ENCODE peak calls at places on chromosomes 3 and 15, in nine cellular contexts. W is MM.1S, T is HCT116, O is OCI-LY7, Y is neural progenitor cell, I is GM23248, N is GM23338, M is SK-N-SH, R is PC-3. U is an unnamed sample.

GRCh38 chr15:23877502-23878412 is 190.7 kb upstream of the NDN start:
- DNase-seq in W (peak; percentile 75), T (no peak), O (no peak), Y (peak; percentile 85), I (peak; percentile 51), N (peak; percentile 95), M (peak; percentile 68), R (peak; percentile 55), U (peak; percentile 84)

GRCh38 chr15:83605595-83605994 is 48.3 kb upstream of the ADAMTSL3 start:
- DNase-seq in W (no peak), T (no peak), O (no peak), Y (no peak), I (no peak), N (no peak), M (no peak), R (no peak), U (no peak)

GRCh38 chr3:146557745-146558144 is 13.3 kb upstream of the PLSCR1 start:
- DNase-seq in W (no peak), T (no peak), O (no peak), Y (no peak), I (no peak), N (no peak), M (no peak), R (no peak), U (no peak)

GRCh38 chr3:151841801-151842200 is 27.9 kb downstream of the AADAC start:
- DNase-seq in W (no peak), T (no peak), O (no peak), Y (no peak), I (no peak), N (no peak), M (no peak), R (peak; percentile 48), U (no peak)

GRCh38 chr3:142866841-142867631 is 21.8 kb downstream of the PCOLCE2 start:
- DNase-seq in W (peak; percentile 43), T (peak; percentile 45), O (no peak), Y (peak; percentile 48), I (no peak), N (peak; percentile 99), M (no peak), R (peak; percentile 11), U (peak; percentile 60)

GRCh38 chr3:61637088-61638051 is 76.0 kb downstream of the PTPRG start:
- DNase-seq in W (peak; percentile 98), T (no peak), O (peak; percentile 83), Y (no peak), I (peak; percentile 23), N (no peak), M (peak; percentile 15), R (no peak), U (peak; percentile 17)

GRCh38 chr15:59736181-59736580 is 47.1 kb upstream of the BNIP2 start:
- DNase-seq in W (no peak), T (no peak), O (no peak), Y (no peak), I (no peak), N (peak; percentile 31), M (no peak), R (no peak), U (no peak)

GRCh38 chr15:88401972-88402656 is 65.1 kb downstream of the MRPL46 start:
- DNase-seq in W (peak; percentile 72), T (no peak), O (peak; percentile 95), Y (peak; percentile 68), I (peak; percentile 48), N (peak; percentile 23), M (peak; percentile 28), R (no peak), U (peak; percentile 43)

GRCh38 chr3:43723121-43723734 is 32.5 kb downstream of the ABHD5 start:
- DNase-seq in W (no peak), T (no peak), O (no peak), Y (no peak), I (peak; percentile 76), N (no peak), M (no peak), R (peak; percentile 49), U (no peak)

GRCh38 chr3:99620976-99621375 is 17.4 kb upstream of the COL8A1 start:
- DNase-seq in W (no peak), T (no peak), O (no peak), Y (no peak), I (no peak), N (no peak), M (no peak), R (peak; percentile 57), U (no peak)

DNA sequence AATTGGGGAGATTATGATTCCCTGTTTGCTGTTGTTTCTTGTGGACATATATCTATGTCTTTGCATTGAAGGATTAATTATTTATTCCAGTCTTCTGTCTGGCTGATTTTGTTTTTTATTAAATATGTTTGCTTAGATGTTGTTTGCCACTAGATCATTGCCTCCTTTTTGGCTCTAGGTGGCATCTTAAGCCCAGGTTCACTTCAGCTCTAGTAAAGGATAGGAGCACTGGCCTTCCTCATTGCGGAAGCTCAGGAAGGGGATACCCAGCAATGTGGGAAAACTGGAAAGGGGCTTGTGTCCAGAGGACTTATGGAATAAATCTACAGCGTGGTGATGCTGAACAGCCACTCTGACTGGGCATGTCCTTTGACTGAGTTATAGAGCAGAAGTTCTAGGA is 821.6 kb downstream of the PDCD6IP start:
- DNase-seq in W (no peak), T (no peak), O (no peak), Y (peak; percentile 20), I (no peak), N (peak; percentile 60), M (no peak), R (no peak), U (no peak)
- TF ChIP-seq EZH2phosphoT487 in W (no peak), T (no peak), O (no peak), Y (no peak), I (no peak), N (no peak), M (no peak), R (no peak), U (no peak)

DNA sequence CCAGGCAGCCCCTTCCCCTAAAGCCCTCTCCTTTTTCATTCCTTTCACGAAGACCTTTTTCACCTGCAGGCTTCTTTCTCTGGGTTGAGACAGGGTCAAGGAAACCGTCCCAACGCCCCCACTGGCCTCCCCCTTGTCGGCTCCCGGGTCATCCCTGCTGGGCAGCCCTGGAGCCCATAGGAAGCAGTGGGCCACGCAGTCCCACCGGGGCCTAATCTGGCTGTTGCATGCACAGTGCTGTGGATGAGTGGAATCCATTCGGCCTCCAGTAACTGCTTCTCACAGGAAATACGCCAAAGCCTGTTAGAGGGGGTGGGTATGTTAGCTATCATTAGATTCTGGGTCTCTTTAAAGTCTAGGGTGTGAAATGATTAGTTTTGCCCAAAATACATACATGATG is 16.7 kb downstream of the LYSMD4 start:
- DNase-seq in W (no peak), T (no peak), O (no peak), Y (no peak), I (no peak), N (no peak), M (no peak), R (no peak), U (no peak)
- H3K4me1 ChIP-seq in W (peaks cover 19% of the 10 kb centered on the region), T (no peaks in the 10 kb centered on the region), O (peaks cover 13% of the 10 kb centered on the region), Y (no peaks in the 10 kb centered on the region), I (peaks cover 9% of the 10 kb centered on the region), N (peaks cover 4% of the 10 kb centered on the region), M (no peaks in the 10 kb centered on the region), R (no peaks in the 10 kb centered on the region), U (no peaks in the 10 kb centered on the region)

DNA sequence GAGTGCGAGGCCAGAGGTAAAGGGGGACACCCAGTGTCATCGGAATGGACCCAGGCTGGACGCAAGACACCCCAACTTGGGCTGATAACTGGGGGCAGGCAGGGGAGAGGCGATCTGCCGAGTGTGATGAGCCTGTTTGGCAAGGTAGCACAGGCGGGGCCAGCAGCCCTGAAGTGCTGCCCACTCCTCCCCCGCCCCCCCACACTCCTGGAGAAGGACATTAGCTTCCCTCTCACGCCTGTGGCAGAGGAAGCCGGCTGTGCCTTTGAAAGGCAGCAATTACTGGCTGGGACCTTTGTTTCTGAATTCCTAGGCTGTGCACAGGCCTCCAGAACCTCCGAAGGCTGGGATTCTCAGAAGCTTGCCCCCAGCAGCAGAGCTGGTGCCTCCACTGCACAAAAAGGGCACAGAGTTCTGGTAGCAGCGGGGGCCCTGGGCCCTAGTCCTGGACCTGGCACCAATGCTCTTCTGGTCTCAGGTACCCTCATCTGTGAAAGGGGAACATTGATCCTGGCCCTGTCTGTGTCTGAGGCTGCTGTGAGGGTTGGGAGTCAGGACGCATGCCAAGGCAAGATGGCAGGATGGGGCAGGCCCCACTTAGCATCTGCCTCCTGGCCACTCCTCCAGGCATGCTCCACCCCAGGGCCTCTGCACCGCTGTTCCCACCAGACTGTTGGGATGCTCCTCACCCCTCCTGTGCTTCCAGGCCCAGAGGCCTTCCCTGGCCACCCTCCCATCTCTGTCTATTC is 28.6 kb downstream of the IQSEC1 start:
- DNase-seq in W (no peak), T (no peak), O (no peak), Y (peak; percentile 80), I (no peak), N (no peak), M (no peak), R (no peak), U (no peak)
- TF ChIP-seq EZH2phosphoT487 in W (no peak), T (no peak), O (no peak), Y (no peak), I (no peak), N (no peak), M (no peak), R (no peak), U (no peak)

GRCh38 chr3:30475809-30476178 is 130.6 kb upstream of the TGFBR2 start:
- DNase-seq in W (no peak), T (no peak), O (no peak), Y (no peak), I (no peak), N (no peak), M (no peak), R (no peak), U (no peak)

GRCh38 chr3:30477149-30477921 is 129.1 kb upstream of the TGFBR2 start:
- DNase-seq in W (no peak), T (no peak), O (no peak), Y (no peak), I (no peak), N (no peak), M (no peak), R (no peak), U (no peak)

GRCh38 chr3:30475038-30475808 is 131.2 kb upstream of the TGFBR2 start:
- DNase-seq in W (no peak), T (no peak), O (no peak), Y (no peak), I (no peak), N (no peak), M (no peak), R (no peak), U (no peak)

GRCh38 chr3:30473374-30474051 is 132.9 kb upstream of the TGFBR2 start:
- DNase-seq in W (no peak), T (no peak), O (no peak), Y (no peak), I (peak; percentile 85), N (no peak), M (no peak), R (peak; percentile 48), U (no peak)

DNA sequence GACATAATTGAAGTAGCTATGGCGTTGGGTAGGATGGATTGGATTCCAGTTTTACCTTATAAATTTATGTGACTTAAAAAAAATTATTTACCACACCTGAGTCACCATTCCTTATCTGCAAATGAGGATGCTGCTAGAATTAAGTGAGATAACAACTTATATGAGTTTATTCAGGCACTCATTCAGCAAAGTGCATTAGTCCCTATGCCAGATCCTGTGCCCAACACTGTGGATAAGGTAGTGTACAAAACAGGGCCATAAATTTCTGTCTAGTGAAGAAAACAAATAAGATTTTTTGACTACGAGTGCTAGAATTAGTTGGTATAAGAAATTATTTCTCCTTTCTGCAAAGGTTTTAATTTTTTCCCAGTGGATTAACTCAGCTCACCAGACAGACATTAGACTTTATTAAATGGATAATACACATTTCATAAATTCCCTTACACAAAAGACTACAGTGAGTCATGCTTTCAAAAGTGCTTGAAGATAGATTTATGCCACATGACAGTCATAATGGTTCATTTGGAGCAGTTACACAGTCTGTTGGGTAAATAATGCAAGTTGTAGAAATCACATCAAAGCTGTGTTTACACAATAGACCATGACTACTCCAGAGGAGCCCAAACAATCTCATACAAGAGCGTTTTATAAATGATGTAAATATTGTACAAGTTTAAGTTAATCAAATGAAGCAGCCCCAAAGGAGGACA is 129.9 kb upstream of the TGFBR2 start:
- DNase-seq in W (no peak), T (peak; percentile 28), O (no peak), Y (no peak), I (peak; percentile 60), N (no peak), M (no peak), R (peak; percentile 92), U (no peak)
- H3K4me1 ChIP-seq in W (no peaks in the 10 kb centered on the region), T (peaks cover 6% of the 10 kb centered on the region), O (no peaks in the 10 kb centered on the region), Y (no peaks in the 10 kb centered on the region), I (peaks cover 32% of the 10 kb centered on the region), N (no peaks in the 10 kb centered on the region), M (peaks cover 1% of the 10 kb centered on the region), R (peaks cover 30% of the 10 kb centered on the region), U (peaks cover 17% of the 10 kb centered on the region)

U was measured in hepatocyte.